ENCODE peak calls at places on chromosomes 12 and 14, in four cellular contexts. One of them, this sample, is unnamed.

GRCh38 chr12:31021181-31021580 is 52.5 kb upstream of the DDX11 start:
- DNase-seq in right cardiac atrium: no peak
- DNase-seq in neuronal stem cell: no peak
- DNase-seq in D341Med: no peak
- DNase-seq in this sample: no peak

GRCh38 chr14:24982472-24983155 is 67.3 kb downstream of the STXBP6 start:
- DNase-seq in D341Med: no peak
- DNase-seq in neuronal stem cell: no peak
- DNase-seq in right cardiac atrium: no peak
- DNase-seq in this sample: no peak

GRCh38 chr14:39432619-39433451 is 602 bp upstream of the FBXO33 start:
- DNase-seq in neuronal stem cell: peak
- DNase-seq in D341Med: peak
- DNase-seq in right cardiac atrium: peak
- DNase-seq in this sample: peak

GRCh38 chr14:54686219-54686870 is 119.4 kb downstream of the SAMD4A start:
- DNase-seq in neuronal stem cell: no peak
- DNase-seq in D341Med: no peak
- DNase-seq in right cardiac atrium: no peak
- DNase-seq in this sample: peak

GRCh38 chr14:69270795-69271708 is 11.1 kb downstream of the GALNT16 start:
- DNase-seq in right cardiac atrium: peak
- DNase-seq in D341Med: no peak
- DNase-seq in neuronal stem cell: no peak
- DNase-seq in this sample: peak

GRCh38 chr14:35224615-35225014 is 67.6 kb upstream of the PSMA6 start:
- DNase-seq in right cardiac atrium: no peak
- DNase-seq in neuronal stem cell: no peak
- DNase-seq in D341Med: no peak
- DNase-seq in this sample: no peak

GRCh38 chr12:123034865-123035264 is 54.4 kb downstream of the ARL6IP4 start:
- DNase-seq in D341Med: no peak
- DNase-seq in right cardiac atrium: no peak
- DNase-seq in neuronal stem cell: no peak
- DNase-seq in this sample: no peak

GRCh38 chr12:1662761-1663439 is 28.0 kb upstream of the ADIPOR2 start:
- DNase-seq in neuronal stem cell: peak
- DNase-seq in D341Med: peak
- DNase-seq in right cardiac atrium: peak
- DNase-seq in this sample: no peak

GRCh38 chr12:11486623-11487444 is 91.5 kb upstream of the PRB2 start:
- DNase-seq in D341Med: peak
- DNase-seq in right cardiac atrium: peak
- DNase-seq in neuronal stem cell: peak
- DNase-seq in this sample: peak

GRCh38 chr12:63068857-63069442 is 82.1 kb downstream of the AVPR1A start:
- DNase-seq in right cardiac atrium: no peak
- DNase-seq in neuronal stem cell: peak
- DNase-seq in D341Med: peak
- DNase-seq in this sample: no peak

GRCh38 chr14:37550511-37550910 is 44.5 kb downstream of the FOXA1 start:
- DNase-seq in right cardiac atrium: no peak
- DNase-seq in D341Med: no peak
- DNase-seq in neuronal stem cell: no peak
- DNase-seq in this sample: no peak

GRCh38 chr14:104101086-104101621 is 15.7 kb downstream of the ASPG start:
- DNase-seq in right cardiac atrium: peak
- DNase-seq in neuronal stem cell: no peak
- DNase-seq in D341Med: no peak
- DNase-seq in this sample: peak

GRCh38 chr12:1828863-1829262 is 8.5 kb downstream of the LRTM2 start:
- DNase-seq in D341Med: no peak
- DNase-seq in neuronal stem cell: no peak
- DNase-seq in right cardiac atrium: peak
- DNase-seq in this sample: no peak

GRCh38 chr12:34249271-34249670 is 227.0 kb downstream of the ALG10 start:
- DNase-seq in neuronal stem cell: no peak
- DNase-seq in right cardiac atrium: no peak
- DNase-seq in D341Med: no peak
- DNase-seq in this sample: no peak

GRCh38 chr12:121576851-121577391 is 3.9 kb downstream of the KDM2B start:
- DNase-seq in neuronal stem cell: peak
- DNase-seq in D341Med: no peak
- DNase-seq in right cardiac atrium: no peak
- DNase-seq in this sample: no peak

GRCh38 chr14:75572104-75572503 is 6.3 kb upstream of the FLVCR2 start:
- DNase-seq in right cardiac atrium: no peak
- DNase-seq in neuronal stem cell: no peak
- DNase-seq in D341Med: no peak
- DNase-seq in this sample: no peak

GRCh38 chr12:50055831-50056628 is 1.4 kb upstream of the ASIC1 start:
- DNase-seq in D341Med: peak
- DNase-seq in neuronal stem cell: no peak
- DNase-seq in right cardiac atrium: no peak
- DNase-seq in this sample: no peak

GRCh38 chr14:33534636-33535035 is 416.2 kb downstream of the EGLN3 start:
- DNase-seq in right cardiac atrium: no peak
- DNase-seq in D341Med: no peak
- DNase-seq in neuronal stem cell: no peak
- DNase-seq in this sample: no peak

GRCh38 chr12:114729731-114730130 is 45.8 kb upstream of the TBX3 start:
- DNase-seq in neuronal stem cell: no peak
- DNase-seq in right cardiac atrium: no peak
- DNase-seq in D341Med: no peak
- DNase-seq in this sample: no peak

GRCh38 chr12:39743655-39744054 is 124.1 kb upstream of the ABCD2 start:
- DNase-seq in right cardiac atrium: no peak
- DNase-seq in neuronal stem cell: no peak
- DNase-seq in D341Med: no peak
- DNase-seq in this sample: no peak

GRCh38 chr14:78598046-78598652 is 428.0 kb downstream of the NRXN3 start:
- DNase-seq in D341Med: peak
- DNase-seq in neuronal stem cell: peak
- DNase-seq in right cardiac atrium: peak
- DNase-seq in this sample: peak

GRCh38 chr12:124045671-124046070 is 72.7 kb downstream of the ZNF664 start:
- DNase-seq in right cardiac atrium: no peak
- DNase-seq in D341Med: no peak
- DNase-seq in neuronal stem cell: no peak
- DNase-seq in this sample: no peak

GRCh38 chr12:109840349-109841073 is 7.3 kb upstream of the TRPV4 start:
- DNase-seq in neuronal stem cell: no peak
- DNase-seq in D341Med: no peak
- DNase-seq in right cardiac atrium: no peak
- DNase-seq in this sample: no peak

GRCh38 chr14:61221906-61222305 is 59.2 kb downstream of the TMEM30B start:
- DNase-seq in right cardiac atrium: no peak
- DNase-seq in D341Med: no peak
- DNase-seq in neuronal stem cell: no peak
- DNase-seq in this sample: no peak